ENCODE peak calls at places on chromosomes 2 and 18, in four cellular contexts. F, L, E and A are unnamed samples.

GRCh38 chr2:235511187-235511661 is 17.4 kb downstream of the AGAP1 start:
- DNase-seq in L (peak), F (no peak), E (peak), A (peak)

GRCh38 chr2:12412898-12413305 is 303.8 kb upstream of the TRIB2 start:
- DNase-seq in L (no peak), E (no peak), F (no peak), A (no peak)

GRCh38 chr2:180705551-180705950 is 274.9 kb upstream of the UBE2E3 start:
- DNase-seq in F (no peak), L (no peak), E (no peak), A (no peak)

GRCh38 chr2:216103213-216103612 is 5.9 kb upstream of the XRCC5 start:
- DNase-seq in F (no peak), L (no peak), E (no peak), A (no peak)

GRCh38 chr18:48295586-48296311 is 113.4 kb downstream of the ZBTB7C start:
- DNase-seq in L (no peak), E (peak), F (no peak), A (no peak)

GRCh38 chr2:109333414-109334194 is 204.6 kb downstream of the SH3RF3 start:
- DNase-seq in F (no peak), L (no peak), E (no peak), A (no peak)

GRCh38 chr2:237165405-237166276 is 80.0 kb downstream of the COPS8 start:
- DNase-seq in E (no peak), F (no peak), L (no peak), A (no peak)

GRCh38 chr18:23838801-23839366 is 149.6 kb downstream of the LAMA3 start:
- DNase-seq in L (no peak), F (no peak), E (no peak), A (no peak)

GRCh38 chr2:122056853-122057252 is 301.4 kb downstream of the TSN start:
- DNase-seq in E (no peak), F (no peak), L (no peak), A (no peak)

GRCh38 chr18:79740741-79741700 is 56.7 kb upstream of the KCNG2 start:
- DNase-seq in F (no peak), E (peak), L (no peak), A (peak)

GRCh38 chr2:88671786-88672427 is 19.6 kb upstream of the RPIA start:
- DNase-seq in E (no peak), F (no peak), L (no peak), A (no peak)

GRCh38 chr2:213238753-213239591 is 45.3 kb upstream of the SPAG16 start:
- DNase-seq in E (no peak), L (peak), F (no peak), A (peak)

GRCh38 chr18:79542876-79543750 is 136.5 kb upstream of the CTDP1 start:
- DNase-seq in L (no peak), F (no peak), E (peak), A (no peak)

GRCh38 chr2:30273574-30273929 is 42.2 kb downstream of the LBH start:
- DNase-seq in F (no peak), E (no peak), L (no peak), A (no peak)

GRCh38 chr2:118032169-118033013 is 18.5 kb upstream of the CCDC93 start:
- DNase-seq in L (no peak), E (no peak), F (no peak), A (no peak)

GRCh38 chr2:2180446-2180845 is 150.6 kb downstream of the MYT1L start:
- DNase-seq in F (no peak), L (no peak), E (no peak), A (no peak)

GRCh38 chr2:96249654-96250053 is 16.1 kb downstream of the TMEM127 start:
- DNase-seq in F (no peak), L (no peak), E (no peak), A (no peak)

GRCh38 chr2:140085674-140086073 is 1305.5 kb upstream of the NXPH2 start:
- DNase-seq in F (no peak), L (no peak), E (no peak), A (no peak)

GRCh38 chr18:39825485-39825884 is 2129.5 kb upstream of the PIK3C3 start:
- DNase-seq in F (no peak), L (no peak), E (no peak), A (no peak)

GRCh38 chr2:177799531-177799930 is 273.0 kb downstream of the PDE11A start:
- DNase-seq in L (no peak), F (no peak), E (no peak), A (no peak)

GRCh38 chr2:169139993-169140767 is 70.8 kb downstream of the DHRS9 start:
- DNase-seq in E (no peak), L (no peak), F (no peak), A (no peak)

GRCh38 chr2:113370478-113371091 is 66.9 kb upstream of the ZNG1B start:
- DNase-seq in L (peak), F (peak), E (no peak), A (peak)

GRCh38 chr2:190596998-190597397 is 51.9 kb upstream of the NAB1 start:
- DNase-seq in F (no peak), L (no peak), E (no peak), A (no peak)

GRCh38 chr2:120852200-120852815 is 116.6 kb downstream of the GLI2 start:
- DNase-seq in E (peak), F (no peak), L (no peak), A (no peak)

GRCh38 chr18:59084286-59084779 is 55.4 kb upstream of the SEC11C start:
- DNase-seq in F (peak), E (peak), L (peak), A (peak)

GRCh38 chr2:223725986-223726970 is 111.1 kb downstream of the AP1S3 start:
- DNase-seq in F (no peak), E (no peak), L (no peak), A (no peak)

GRCh38 chr18:944440-944839 is 39.8 kb downstream of the ADCYAP1 start:
- DNase-seq in E (no peak), F (no peak), L (no peak), A (peak)

GRCh38 chr2:223041527-223042109 is 10.4 kb upstream of the KCNE4 start:
- DNase-seq in E (no peak), L (peak), F (no peak), A (peak)

GRCh38 chr2:205766765-205767359 is 84.6 kb downstream of the NRP2 start:
- DNase-seq in F (peak), E (peak), L (no peak), A (no peak)

GRCh38 chr2:174788291-174788929 is 24.1 kb upstream of the CHRNA1 start:
- DNase-seq in F (no peak), L (no peak), E (no peak), A (no peak)

GRCh38 chr2:240812301-240812680 is 7.7 kb downstream of the KIF1A start:
- DNase-seq in E (peak), F (no peak), L (no peak), A (no peak)

GRCh38 chr2:113251118-113251517 is 27.6 kb downstream of the PAX8 start:
- DNase-seq in E (no peak), L (no peak), F (peak), A (no peak)

GRCh38 chr2:6079405-6079804 is 387.2 kb downstream of the SOX11 start:
- DNase-seq in L (no peak), E (no peak), F (no peak), A (no peak)

GRCh38 chr2:73020657-73021370 is 50.7 kb downstream of the SFXN5 start:
- DNase-seq in F (no peak), E (no peak), L (peak), A (peak)

GRCh38 chr2:189466656-189467055 is 25.4 kb downstream of the WDR75 start:
- DNase-seq in F (no peak), E (no peak), L (peak), A (peak)

GRCh38 chr2:11109002-11109401 is 46.3 kb upstream of the SLC66A3 start:
- DNase-seq in L (no peak), F (no peak), E (no peak), A (no peak)

GRCh38 chr18:79570266-79571201 is 109.1 kb upstream of the CTDP1 start:
- DNase-seq in L (peak), E (no peak), F (no peak), A (peak)

GRCh38 chr2:111905990-111906735 is 7.8 kb downstream of the MERTK start:
- DNase-seq in F (no peak), L (no peak), E (no peak), A (no peak)

GRCh38 chr2:17164550-17164949 is 353.7 kb downstream of the RAD51AP2 start:
- DNase-seq in L (no peak), F (no peak), E (no peak), A (no peak)

DNA sequence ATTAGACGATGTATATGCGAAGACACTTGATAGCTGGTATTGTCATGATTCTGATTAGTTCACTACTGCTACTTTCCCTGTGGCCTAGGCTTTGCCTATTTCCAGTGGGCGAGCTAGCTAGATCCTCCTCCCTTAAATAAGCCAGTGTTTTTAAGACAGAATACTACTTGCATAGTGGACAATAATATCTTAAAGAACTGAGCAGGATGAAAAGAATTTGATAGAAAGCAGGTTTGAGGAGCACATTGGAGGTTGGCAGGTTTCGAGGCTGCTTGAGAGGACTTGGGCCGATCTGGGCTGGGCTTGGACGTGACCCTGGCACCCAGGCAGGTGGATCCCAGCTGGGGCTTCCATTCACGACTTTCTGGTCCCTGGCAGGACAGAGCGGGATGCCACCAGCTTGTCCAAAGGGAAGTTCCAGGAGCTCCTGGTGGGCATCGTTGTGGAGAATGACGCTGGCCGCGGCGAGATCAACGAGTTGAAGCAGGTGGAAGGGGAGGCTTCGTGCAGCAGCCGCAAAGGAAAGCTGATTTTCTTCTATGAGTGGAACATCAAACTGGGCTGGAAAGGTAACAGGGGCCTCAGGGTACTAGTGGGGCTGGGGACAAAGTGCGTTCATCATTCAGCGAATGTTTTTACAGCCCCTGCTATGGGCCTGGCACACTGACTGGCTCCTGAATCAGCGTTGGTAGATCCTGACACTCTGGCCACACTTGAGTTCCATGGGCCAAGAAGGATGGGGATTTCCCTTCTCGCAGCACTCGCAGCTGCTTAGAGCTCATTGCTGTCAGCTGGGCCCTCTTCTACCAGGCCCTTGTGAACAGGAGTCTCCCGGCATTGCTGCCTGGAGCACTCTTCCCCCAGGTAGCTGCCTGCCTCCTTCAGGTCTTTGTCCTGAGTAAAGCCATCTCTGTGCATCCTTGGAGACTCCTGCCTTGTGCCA is 16.9 kb downstream of the C2orf74 start:
- DNase-seq in F (no peak), L (no peak), E (peak), A (no peak)
- H3K4me3 ChIP-seq in F (peak), L (peak), E (peak), A (peak)

GRCh38 chr18:44709297-44710117 is 28.8 kb downstream of the SETBP1 start:
- DNase-seq in E (no peak), L (no peak), F (no peak), A (no peak)
- H3K4me3 ChIP-seq in E (no peak), L (no peak), F (no peak), A (no peak)

DNA sequence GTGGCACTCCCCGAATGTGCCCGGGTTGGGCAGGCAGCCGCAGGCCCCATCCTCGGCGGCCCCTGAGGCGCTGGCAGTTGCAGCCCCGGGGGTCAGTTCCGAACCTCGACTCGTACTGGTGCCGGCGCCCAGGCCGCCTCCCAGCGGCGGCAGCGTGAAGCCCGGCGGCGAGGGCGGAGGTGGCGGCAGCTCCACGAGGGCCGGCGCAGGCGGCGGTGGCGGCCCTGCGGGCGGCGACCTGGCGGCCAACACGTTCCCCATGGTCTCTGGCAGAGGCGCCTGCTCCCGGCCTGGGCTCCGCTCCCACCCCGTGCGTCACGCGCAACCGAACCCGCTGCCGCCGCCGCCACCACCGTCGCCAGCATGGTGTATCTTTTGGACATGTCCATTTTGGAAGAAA is 196.3 kb downstream of the CCDC74A start:
- DNase-seq in E (no peak), L (no peak), F (no peak), A (no peak)
- H3K4me3 ChIP-seq in E (no peak), L (no peak), F (no peak), A (no peak)

DNA sequence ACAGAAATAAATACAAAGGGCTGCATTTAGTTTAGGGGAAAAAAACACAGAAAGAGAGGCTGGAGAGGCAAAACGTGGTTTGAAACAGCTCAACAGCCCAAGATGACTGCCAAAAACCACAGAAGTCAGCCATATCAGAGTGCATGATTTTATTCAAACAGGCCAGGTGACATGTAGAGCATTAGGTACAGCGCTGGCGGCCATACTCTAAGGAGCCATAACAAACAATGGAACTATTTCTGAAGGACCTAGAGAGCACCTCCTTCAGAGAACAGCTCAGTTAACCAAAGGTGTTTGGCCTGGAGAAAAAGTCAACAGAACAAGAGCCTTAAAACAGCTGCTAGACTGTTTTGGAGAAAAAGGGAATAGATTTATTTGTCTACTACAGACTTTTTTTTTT is 2.6 kb downstream of the THADA start:
- DNase-seq in F (no peak), L (no peak), E (no peak), A (no peak)
- H3K4me3 ChIP-seq in F (no peak), L (no peak), E (no peak), A (no peak)

DNA sequence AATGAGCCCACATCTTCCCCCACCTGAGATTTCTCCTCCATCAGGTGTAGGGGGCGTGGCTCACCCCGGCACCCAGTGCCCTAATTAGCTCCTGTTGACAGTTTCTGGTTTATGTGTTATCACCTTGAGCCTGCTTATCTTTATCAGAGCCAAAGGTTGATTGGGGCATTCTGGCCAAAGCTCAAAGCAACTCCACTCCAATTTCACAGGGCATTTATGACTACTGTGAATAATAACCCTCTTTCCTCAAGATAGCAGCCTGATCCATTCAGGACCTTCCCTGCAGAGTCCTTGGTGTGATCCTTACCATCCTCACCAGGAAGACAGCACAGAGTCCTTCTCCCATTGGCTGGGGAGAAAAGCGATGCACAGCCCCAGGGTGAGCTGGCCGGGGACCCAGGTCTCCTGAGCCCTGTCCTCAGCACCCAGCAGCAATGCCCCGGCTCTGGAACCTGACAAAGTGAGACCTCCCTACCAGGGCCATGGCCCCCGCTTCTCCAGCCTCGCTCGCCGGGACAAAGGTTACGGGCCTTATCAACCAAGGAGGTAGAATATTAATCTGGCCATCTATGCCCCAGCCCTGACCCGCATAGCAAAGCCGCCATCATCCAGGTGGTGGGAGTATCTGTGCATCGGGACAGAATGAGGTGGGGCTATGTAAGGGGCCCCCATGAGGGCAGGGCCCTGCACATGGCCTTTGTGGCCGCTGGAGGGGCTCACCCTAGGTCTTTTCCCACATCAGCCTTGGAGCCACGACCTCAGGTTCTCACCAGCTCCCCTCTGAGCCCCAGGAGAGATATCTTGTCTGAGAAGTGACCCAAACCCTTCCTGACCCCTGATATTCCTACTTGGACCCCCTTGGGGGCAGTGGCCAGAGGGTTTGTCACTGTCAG is 64.5 kb downstream of the ZFP36L2 start:
- DNase-seq in F (no peak), L (no peak), E (no peak), A (no peak)
- H3K4me3 ChIP-seq in F (no peak), L (no peak), E (no peak), A (no peak)

GRCh38 chr2:208006325-208006724 is 19.0 kb downstream of the PLEKHM3 start:
- DNase-seq in E (no peak), L (no peak), F (no peak), A (no peak)
- H3K4me3 ChIP-seq in E (no peak), L (no peak), F (no peak), A (no peak)

GRCh38 chr18:56977284-56977683 is 169.6 kb upstream of the BOD1L2 start:
- DNase-seq in L (no peak), E (no peak), F (no peak), A (no peak)
- H3K4me3 ChIP-seq in L (no peak), E (no peak), F (no peak), A (no peak)

GRCh38 chr2:221444106-221444505 is 128.0 kb downstream of the EPHA4 start:
- DNase-seq in F (no peak), E (no peak), L (no peak), A (no peak)
- H3K4me3 ChIP-seq in F (no peak), E (no peak), L (no peak), A (no peak)